ENCODE peak calls at places on chromosome 22, in four cellular contexts. One of them, this sample, is unnamed.

GRCh38 chr22:31947296-31947695 is 3.0 kb downstream of the YWHAH start:
- DNase-seq in H9: no peak
- DNase-seq in mesendoderm: peak; percentile 43
- DNase-seq in H1: no peak
- DNase-seq in this sample: no peak

GRCh38 chr22:33105501-33105911 is 47.3 kb upstream of the SYN3 start:
- DNase-seq in H9: no peak
- DNase-seq in mesendoderm: no peak
- DNase-seq in H1: no peak
- DNase-seq in this sample: peak; percentile 28

GRCh38 chr22:27199354-27199753 is 542.0 kb downstream of the MIAT start:
- DNase-seq in H9: no peak
- DNase-seq in mesendoderm: no peak
- DNase-seq in H1: no peak
- DNase-seq in this sample: no peak

GRCh38 chr22:25795437-25795836 is 53.4 kb downstream of the MYO18B start:
- DNase-seq in H9: no peak
- DNase-seq in mesendoderm: no peak
- DNase-seq in H1: no peak
- DNase-seq in this sample: no peak

GRCh38 chr22:26673485-26673884 is 16.1 kb downstream of the MIAT start:
- DNase-seq in H9: no peak
- DNase-seq in mesendoderm: no peak
- DNase-seq in H1: no peak
- DNase-seq in this sample: no peak

GRCh38 chr22:31240011-31240410 is 27.9 kb downstream of the LIMK2 start:
- DNase-seq in H9: no peak
- DNase-seq in mesendoderm: no peak
- DNase-seq in H1: no peak
- DNase-seq in this sample: peak; percentile 63

GRCh38 chr22:41445171-41446056 is 1.2 kb downstream of the TOB2 start:
- DNase-seq in H9: peak; percentile 45
- DNase-seq in mesendoderm: peak; percentile 87
- DNase-seq in H1: peak; percentile 55
- DNase-seq in this sample: no peak

GRCh38 chr22:31575190-31575589 is 78.9 kb downstream of the SFI1 start:
- DNase-seq in H9: no peak
- DNase-seq in mesendoderm: no peak
- DNase-seq in H1: no peak
- DNase-seq in this sample: no peak

GRCh38 chr22:11360632-11361031 is 4167.4 kb upstream of the OR11H1 start:
- DNase-seq in H9: no peak
- DNase-seq in mesendoderm: no peak
- DNase-seq in H1: no peak
- DNase-seq in this sample: no peak

GRCh38 chr22:46287873-46288751 is 8.6 kb upstream of the GTSE1 start:
- DNase-seq in H9: no peak
- DNase-seq in mesendoderm: no peak
- DNase-seq in H1: no peak
- DNase-seq in this sample: no peak

GRCh38 chr22:19605508-19606331 is 81.5 kb upstream of the CLDN5 start:
- DNase-seq in H9: no peak
- DNase-seq in mesendoderm: no peak
- DNase-seq in H1: no peak
- DNase-seq in this sample: no peak

GRCh38 chr22:17773606-17774205 is 563 bp downstream of the BID start:
- DNase-seq in H9: peak; percentile 78
- DNase-seq in mesendoderm: peak; percentile 76
- DNase-seq in H1: peak; percentile 81
- DNase-seq in this sample: peak; percentile 28

GRCh38 chr22:19438286-19438685 is 5.9 kb downstream of the MRPL40 start:
- DNase-seq in H9: no peak
- DNase-seq in mesendoderm: no peak
- DNase-seq in H1: no peak
- DNase-seq in this sample: no peak

GRCh38 chr22:38454011-38454360 is 1.0 kb downstream of the KCNJ4 start:
- DNase-seq in H9: no peak
- DNase-seq in mesendoderm: no peak
- DNase-seq in H1: no peak
- DNase-seq in this sample: no peak

GRCh38 chr22:40612291-40612740 is 24.2 kb downstream of the MRTFA start:
- DNase-seq in H9: no peak
- DNase-seq in mesendoderm: no peak
- DNase-seq in H1: no peak
- DNase-seq in this sample: no peak

GRCh38 chr22:29152381-29153138 is 53.1 kb upstream of the EMID1 start:
- DNase-seq in H9: peak; percentile 52
- DNase-seq in mesendoderm: peak; percentile 67
- DNase-seq in H1: no peak
- DNase-seq in this sample: no peak

GRCh38 chr22:39992088-39992826 is 2.5 kb upstream of the FAM83F start:
- DNase-seq in H9: no peak
- DNase-seq in mesendoderm: no peak
- DNase-seq in H1: no peak
- DNase-seq in this sample: no peak

GRCh38 chr22:19614546-19614884 is 90.3 kb upstream of the CLDN5 start:
- DNase-seq in H9: no peak
- DNase-seq in mesendoderm: no peak
- DNase-seq in H1: no peak
- DNase-seq in this sample: no peak

GRCh38 chr22:31241200-31241599 is 29.1 kb downstream of the LIMK2 start:
- DNase-seq in H9: no peak
- DNase-seq in mesendoderm: peak; percentile 74
- DNase-seq in H1: no peak
- DNase-seq in this sample: peak; percentile 26

GRCh38 chr22:47260551-47260950 is 498.1 kb downstream of the TBC1D22A start:
- DNase-seq in H9: no peak
- DNase-seq in mesendoderm: no peak
- DNase-seq in H1: no peak
- DNase-seq in this sample: no peak

GRCh38 chr22:24685804-24686203 is 82.8 kb downstream of the GGT1 start:
- DNase-seq in H9: peak; percentile 51
- DNase-seq in mesendoderm: no peak
- DNase-seq in H1: peak; percentile 69
- DNase-seq in this sample: no peak

GRCh38 chr22:50121202-50121740 is 31.5 kb downstream of the MOV10L1 start:
- DNase-seq in H9: no peak
- DNase-seq in mesendoderm: no peak
- DNase-seq in H1: no peak
- DNase-seq in this sample: no peak

GRCh38 chr22:28976588-28976987 is 85.0 kb downstream of the C22orf31 start:
- DNase-seq in H9: no peak
- DNase-seq in mesendoderm: no peak
- DNase-seq in H1: no peak
- DNase-seq in this sample: peak; percentile 88

GRCh38 chr22:19755722-19756287 is 4.8 kb upstream of the TBX1 start:
- DNase-seq in H9: no peak
- DNase-seq in mesendoderm: no peak
- DNase-seq in H1: no peak
- DNase-seq in this sample: no peak

GRCh38 chr22:26825960-26826359 is 168.6 kb downstream of the MIAT start:
- DNase-seq in H9: no peak
- DNase-seq in mesendoderm: no peak
- DNase-seq in H1: no peak
- DNase-seq in this sample: no peak

GRCh38 chr22:29143848-29144785 is 61.6 kb upstream of the EMID1 start:
- DNase-seq in H9: no peak
- DNase-seq in mesendoderm: no peak
- DNase-seq in H1: peak; percentile 45
- DNase-seq in this sample: no peak

GRCh38 chr22:27952091-27952490 is 33.0 kb upstream of the PITPNB start:
- DNase-seq in H9: no peak
- DNase-seq in mesendoderm: no peak
- DNase-seq in H1: no peak
- DNase-seq in this sample: peak; percentile 81

GRCh38 chr22:23376256-23376655 is 195.9 kb downstream of the BCR start:
- DNase-seq in H9: peak; percentile 80
- DNase-seq in mesendoderm: peak; percentile 79
- DNase-seq in H1: peak; percentile 67
- DNase-seq in this sample: no peak

GRCh38 chr22:41288245-41288946 is 2.4 kb upstream of the RANGAP1 start:
- DNase-seq in H9: peak; percentile 58
- DNase-seq in mesendoderm: peak; percentile 96
- DNase-seq in H1: no peak
- DNase-seq in this sample: peak; percentile 88

GRCh38 chr22:21032843-21033688 is 705 bp upstream of the SLC7A4 start:
- DNase-seq in H9: no peak
- DNase-seq in mesendoderm: no peak
- DNase-seq in H1: no peak
- DNase-seq in this sample: no peak

GRCh38 chr22:46732041-46732379 is 6.0 kb downstream of the CERK start:
- DNase-seq in H9: no peak
- DNase-seq in mesendoderm: no peak
- DNase-seq in H1: no peak
- DNase-seq in this sample: no peak

GRCh38 chr22:17258015-17258827 is 39.0 kb upstream of the ADA2 start:
- DNase-seq in H9: peak; percentile 92
- DNase-seq in mesendoderm: peak; percentile 93
- DNase-seq in H1: peak; percentile 74
- DNase-seq in this sample: no peak

GRCh38 chr22:38981005-38981658 is 1.0 kb upstream of the APOBEC3B start:
- DNase-seq in H9: peak; percentile 56
- DNase-seq in mesendoderm: peak; percentile 69
- DNase-seq in H1: no peak
- DNase-seq in this sample: peak; percentile 31

GRCh38 chr22:23092217-23092955 is 22.1 kb downstream of the GNAZ start:
- DNase-seq in H9: no peak
- DNase-seq in mesendoderm: no peak
- DNase-seq in H1: no peak
- DNase-seq in this sample: no peak

GRCh38 chr22:31891366-31892079 is 52.8 kb upstream of the YWHAH start:
- DNase-seq in H9: no peak
- DNase-seq in mesendoderm: no peak
- DNase-seq in H1: no peak
- DNase-seq in this sample: peak; percentile 18

GRCh38 chr22:19568337-19569311 is 44.4 kb upstream of the CLDN5 start:
- DNase-seq in H9: no peak
- DNase-seq in mesendoderm: no peak
- DNase-seq in H1: no peak
- DNase-seq in this sample: peak; percentile 95

GRCh38 chr22:39214383-39215069 is 30.3 kb downstream of the PDGFB start:
- DNase-seq in H9: peak; percentile 82
- DNase-seq in mesendoderm: peak; percentile 91
- DNase-seq in H1: peak; percentile 57
- DNase-seq in this sample: peak; percentile 36

DNA sequence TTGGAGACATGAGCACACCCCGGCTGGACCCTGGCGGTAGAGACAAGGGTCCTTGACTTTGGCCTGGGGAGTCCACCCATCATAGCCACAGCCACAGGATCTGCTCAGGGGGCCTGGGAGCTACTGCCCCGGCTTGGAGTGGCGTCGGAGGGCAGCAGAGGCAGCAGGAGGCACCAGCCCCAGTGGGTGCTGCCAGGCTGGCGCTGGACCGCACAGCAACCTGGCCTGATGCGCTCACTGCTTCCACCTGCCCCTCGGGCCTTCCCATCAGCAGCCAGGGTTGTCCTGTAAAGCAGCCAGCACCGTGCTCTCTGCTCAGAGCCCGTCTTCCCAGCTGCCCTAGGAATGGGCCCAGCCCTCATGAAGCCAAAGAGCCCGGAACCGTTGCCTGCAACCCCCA is 21.9 kb downstream of the SULT4A1 start:
- DNase-seq in H9: no peak
- DNase-seq in mesendoderm: no peak
- DNase-seq in H1: no peak
- DNase-seq in this sample: no peak
- H2BK5ac ChIP-seq in H9: no peak overlapping the region
- H2BK5ac ChIP-seq in mesendoderm: no peak overlapping the region
- H2BK5ac ChIP-seq in H1: no peak overlapping the region
- H2BK5ac ChIP-seq in this sample: no peak overlapping the region

GRCh38 chr22:22091400-22091878 is 108.9 kb upstream of the TOP3B start:
- DNase-seq in H9: no peak
- DNase-seq in mesendoderm: no peak
- DNase-seq in H1: no peak
- DNase-seq in this sample: no peak
- H4K5ac ChIP-seq in H9: no peak overlapping the region
- H4K5ac ChIP-seq in mesendoderm: no peak overlapping the region
- H4K5ac ChIP-seq in H1: no peak overlapping the region
- H4K5ac ChIP-seq in this sample: no peak overlapping the region

GRCh38 chr22:42691440-42691839 is 29.2 kb downstream of the A4GALT start:
- DNase-seq in H9: no peak
- DNase-seq in mesendoderm: no peak
- DNase-seq in H1: no peak
- DNase-seq in this sample: no peak

GRCh38 chr22:42688914-42689275 is 31.8 kb downstream of the A4GALT start:
- DNase-seq in H9: no peak
- DNase-seq in mesendoderm: peak; percentile 80
- DNase-seq in H1: no peak
- DNase-seq in this sample: no peak

GRCh38 chr22:42686756-42687491 is 33.7 kb downstream of the A4GALT start:
- DNase-seq in H9: no peak
- DNase-seq in mesendoderm: no peak
- DNase-seq in H1: no peak
- DNase-seq in this sample: no peak

GRCh38 chr22:42685941-42686666 is 34.6 kb downstream of the A4GALT start:
- DNase-seq in H9: no peak
- DNase-seq in mesendoderm: no peak
- DNase-seq in H1: no peak
- DNase-seq in this sample: no peak

GRCh38 chr22:42688241-42688913 is 32.3 kb downstream of the A4GALT start:
- DNase-seq in H9: peak; percentile 77
- DNase-seq in mesendoderm: peak; percentile 89
- DNase-seq in H1: no peak
- DNase-seq in this sample: peak; percentile 93
- H2BK5ac ChIP-seq in H9: no peak overlapping the region
- H2BK5ac ChIP-seq in mesendoderm: no peak overlapping the region
- H2BK5ac ChIP-seq in H1: no peak overlapping the region
- H2BK5ac ChIP-seq in this sample: peak overlapping the region; percentile 70

DNA sequence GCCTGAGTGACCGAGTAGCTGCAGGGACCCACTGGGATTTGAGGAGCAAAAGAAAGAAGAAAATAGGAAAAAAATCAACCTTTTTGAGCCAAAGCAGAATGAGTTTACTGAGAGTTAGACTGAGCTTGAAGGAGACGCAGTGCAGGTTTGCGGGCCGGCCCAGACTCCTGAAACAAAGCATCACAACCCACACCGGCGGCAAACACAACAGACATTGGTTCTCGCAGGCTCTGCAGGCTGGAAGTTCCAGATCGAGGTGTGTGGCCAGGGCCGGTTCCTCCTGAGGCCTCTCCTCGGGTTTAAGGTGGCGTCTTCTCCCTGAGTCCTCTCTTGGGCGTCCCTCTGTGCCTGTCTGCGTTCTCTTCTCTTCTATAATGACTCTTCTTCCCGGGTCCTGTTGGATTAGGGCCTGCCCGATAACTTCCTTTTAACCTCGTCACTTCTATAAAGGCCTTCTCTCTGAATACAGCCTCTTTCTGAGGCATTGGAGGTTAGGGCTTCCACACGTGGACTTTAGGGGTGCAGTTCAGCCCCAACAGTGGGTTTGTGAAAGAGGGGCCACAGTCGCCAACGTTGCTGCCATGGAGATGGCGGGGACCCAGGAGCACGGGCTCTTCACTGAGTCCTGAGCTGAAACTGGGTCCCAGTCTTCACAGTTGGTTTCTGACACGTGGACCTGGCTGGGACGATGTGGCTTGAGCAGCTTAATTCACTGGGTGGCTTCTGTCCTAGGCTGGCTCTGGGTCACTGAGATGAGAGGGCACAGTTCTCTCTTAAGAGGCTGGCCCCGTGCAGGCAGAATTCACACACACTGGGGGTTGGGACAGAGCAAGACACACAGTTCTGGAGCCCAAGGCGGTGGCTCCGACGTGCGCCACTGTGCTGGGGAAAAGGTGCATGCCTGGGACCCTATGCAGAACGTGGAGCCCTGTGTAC is 1047.7 kb downstream of the BRD1 start:
- DNase-seq in H9: no peak
- DNase-seq in mesendoderm: no peak
- DNase-seq in H1: no peak
- DNase-seq in this sample: no peak
- H4K5ac ChIP-seq in H9: no peak overlapping the region
- H4K5ac ChIP-seq in mesendoderm: no peak overlapping the region
- H4K5ac ChIP-seq in H1: no peak overlapping the region
- H4K5ac ChIP-seq in this sample: no peak overlapping the region

This sample was measured in IMR-90.